ENCODE peak calls at places on chromosome 11, in seven cellular contexts. One of them, this sample, is unnamed.

GRCh38 chr11:22432331-22433065 is 94.3 kb downstream of the SLC17A6 start:
- DNase-seq in neural crest cell: peak; percentile 35
- DNase-seq in MM.1S: no peak
- DNase-seq in heart left ventricle: peak; percentile 62
- DNase-seq in lower leg skin: no peak
- DNase-seq in A549: no peak
- DNase-seq in CD8-positive, alpha-beta T cell: no peak
- DNase-seq in this sample: peak; percentile 15

GRCh38 chr11:100151944-100152343 is 535.1 kb upstream of the ARHGAP42 start:
- DNase-seq in heart left ventricle: no peak
- DNase-seq in neural crest cell: no peak
- DNase-seq in A549: no peak
- DNase-seq in lower leg skin: peak; percentile 23
- DNase-seq in MM.1S: no peak
- DNase-seq in CD8-positive, alpha-beta T cell: no peak
- DNase-seq in this sample: no peak

GRCh38 chr11:104713366-104713765 is 184.9 kb downstream of the CASP12 start:
- DNase-seq in CD8-positive, alpha-beta T cell: no peak
- DNase-seq in lower leg skin: no peak
- DNase-seq in neural crest cell: no peak
- DNase-seq in MM.1S: no peak
- DNase-seq in heart left ventricle: no peak
- DNase-seq in A549: no peak
- DNase-seq in this sample: no peak

GRCh38 chr11:75667268-75667830 is 1.5 kb downstream of the MAP6 start:
- DNase-seq in MM.1S: no peak
- DNase-seq in neural crest cell: peak; percentile 30
- DNase-seq in CD8-positive, alpha-beta T cell: no peak
- DNase-seq in heart left ventricle: peak; percentile 34
- DNase-seq in A549: peak; percentile 38
- DNase-seq in lower leg skin: no peak
- DNase-seq in this sample: peak; percentile 43

GRCh38 chr11:88979641-88980040 is 86.1 kb downstream of the GRM5 start:
- DNase-seq in heart left ventricle: no peak
- DNase-seq in CD8-positive, alpha-beta T cell: no peak
- DNase-seq in lower leg skin: no peak
- DNase-seq in MM.1S: no peak
- DNase-seq in neural crest cell: no peak
- DNase-seq in A549: no peak
- DNase-seq in this sample: no peak

GRCh38 chr11:68495872-68496271 is 35.3 kb downstream of the PPP6R3 start:
- DNase-seq in MM.1S: no peak
- DNase-seq in neural crest cell: no peak
- DNase-seq in A549: no peak
- DNase-seq in CD8-positive, alpha-beta T cell: no peak
- DNase-seq in lower leg skin: no peak
- DNase-seq in heart left ventricle: no peak
- DNase-seq in this sample: no peak

GRCh38 chr11:111465400-111465799 is 46.8 kb downstream of the BTG4 start:
- DNase-seq in lower leg skin: no peak
- DNase-seq in A549: no peak
- DNase-seq in heart left ventricle: no peak
- DNase-seq in neural crest cell: no peak
- DNase-seq in CD8-positive, alpha-beta T cell: no peak
- DNase-seq in MM.1S: no peak
- DNase-seq in this sample: no peak

GRCh38 chr11:69823641-69824285 is 4.5 kb upstream of the FGF3 start:
- DNase-seq in neural crest cell: no peak
- DNase-seq in heart left ventricle: no peak
- DNase-seq in A549: no peak
- DNase-seq in lower leg skin: no peak
- DNase-seq in MM.1S: no peak
- DNase-seq in CD8-positive, alpha-beta T cell: no peak
- DNase-seq in this sample: no peak

DNA sequence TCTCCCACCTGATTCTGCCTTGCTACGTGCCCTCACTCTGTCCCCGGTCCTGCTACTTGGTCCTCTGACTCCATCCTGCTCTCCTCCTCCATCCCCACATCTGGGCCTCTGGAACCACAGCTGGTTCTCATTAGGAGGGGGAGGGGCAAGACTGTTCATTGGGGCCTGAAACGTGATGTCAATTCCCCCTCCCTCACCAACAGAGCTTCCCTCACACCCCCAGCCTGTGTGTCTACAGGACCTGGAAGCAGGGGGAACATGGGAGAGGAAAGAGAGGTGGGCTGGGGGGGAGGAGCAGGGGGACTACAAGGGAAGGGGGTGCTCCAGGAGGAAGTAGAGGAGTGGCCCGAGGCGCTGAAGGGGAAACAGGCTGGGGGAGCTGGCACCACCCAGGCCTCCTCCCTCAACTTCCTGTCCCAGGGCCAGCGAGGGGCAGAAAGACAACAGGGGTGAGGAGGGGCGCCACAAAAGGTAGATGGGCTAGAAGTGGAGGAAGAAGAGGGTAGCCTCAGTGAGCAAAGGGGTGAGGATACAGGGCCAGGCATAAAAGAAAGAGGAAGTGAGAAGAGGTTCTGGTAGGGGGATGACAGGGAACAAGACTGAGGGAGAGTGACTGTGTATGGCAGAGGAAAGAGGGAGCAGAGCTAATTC is 8.9 kb downstream of the DCHS1 start:
- DNase-seq in neural crest cell: no peak
- DNase-seq in heart left ventricle: peak; percentile 71
- DNase-seq in A549: no peak
- DNase-seq in CD8-positive, alpha-beta T cell: no peak
- DNase-seq in MM.1S: no peak
- DNase-seq in lower leg skin: no peak
- DNase-seq in this sample: peak; percentile 81
- TF ChIP-seq CTCF in neural crest cell: no peak
- TF ChIP-seq CTCF in heart left ventricle: no peak
- TF ChIP-seq CTCF in A549: no peak
- TF ChIP-seq CTCF in CD8-positive, alpha-beta T cell: no peak
- TF ChIP-seq CTCF in MM.1S: no peak
- TF ChIP-seq CTCF in lower leg skin: no peak
- TF ChIP-seq CTCF in this sample: no peak

GRCh38 chr11:117468888-117469287 is 141.2 kb downstream of the CEP164 start:
- DNase-seq in A549: no peak
- DNase-seq in lower leg skin: no peak
- DNase-seq in MM.1S: no peak
- DNase-seq in neural crest cell: no peak
- DNase-seq in heart left ventricle: no peak
- DNase-seq in CD8-positive, alpha-beta T cell: no peak
- DNase-seq in this sample: no peak
- TF ChIP-seq CTCF in A549: no peak
- TF ChIP-seq CTCF in lower leg skin: no peak
- TF ChIP-seq CTCF in MM.1S: no peak
- TF ChIP-seq CTCF in neural crest cell: no peak
- TF ChIP-seq CTCF in heart left ventricle: no peak
- TF ChIP-seq CTCF in CD8-positive, alpha-beta T cell: no peak
- TF ChIP-seq CTCF in this sample: no peak

GRCh38 chr11:128550261-128550821 is 37.0 kb downstream of the ETS1 start:
- DNase-seq in heart left ventricle: no peak
- DNase-seq in CD8-positive, alpha-beta T cell: no peak
- DNase-seq in neural crest cell: no peak
- DNase-seq in A549: no peak
- DNase-seq in MM.1S: no peak
- DNase-seq in lower leg skin: no peak
- DNase-seq in this sample: no peak

GRCh38 chr11:128547946-128548654 is 39.3 kb downstream of the ETS1 start:
- DNase-seq in heart left ventricle: no peak
- DNase-seq in A549: no peak
- DNase-seq in CD8-positive, alpha-beta T cell: no peak
- DNase-seq in lower leg skin: no peak
- DNase-seq in MM.1S: no peak
- DNase-seq in neural crest cell: no peak
- DNase-seq in this sample: no peak

GRCh38 chr11:128549256-128549944 is 38.0 kb downstream of the ETS1 start:
- DNase-seq in lower leg skin: no peak
- DNase-seq in MM.1S: no peak
- DNase-seq in A549: no peak
- DNase-seq in heart left ventricle: peak; percentile 88
- DNase-seq in neural crest cell: no peak
- DNase-seq in CD8-positive, alpha-beta T cell: no peak
- DNase-seq in this sample: no peak

GRCh38 chr11:128550967-128551522 is 36.3 kb downstream of the ETS1 start:
- DNase-seq in neural crest cell: no peak
- DNase-seq in MM.1S: no peak
- DNase-seq in CD8-positive, alpha-beta T cell: no peak
- DNase-seq in lower leg skin: no peak
- DNase-seq in A549: no peak
- DNase-seq in heart left ventricle: no peak
- DNase-seq in this sample: no peak

DNA sequence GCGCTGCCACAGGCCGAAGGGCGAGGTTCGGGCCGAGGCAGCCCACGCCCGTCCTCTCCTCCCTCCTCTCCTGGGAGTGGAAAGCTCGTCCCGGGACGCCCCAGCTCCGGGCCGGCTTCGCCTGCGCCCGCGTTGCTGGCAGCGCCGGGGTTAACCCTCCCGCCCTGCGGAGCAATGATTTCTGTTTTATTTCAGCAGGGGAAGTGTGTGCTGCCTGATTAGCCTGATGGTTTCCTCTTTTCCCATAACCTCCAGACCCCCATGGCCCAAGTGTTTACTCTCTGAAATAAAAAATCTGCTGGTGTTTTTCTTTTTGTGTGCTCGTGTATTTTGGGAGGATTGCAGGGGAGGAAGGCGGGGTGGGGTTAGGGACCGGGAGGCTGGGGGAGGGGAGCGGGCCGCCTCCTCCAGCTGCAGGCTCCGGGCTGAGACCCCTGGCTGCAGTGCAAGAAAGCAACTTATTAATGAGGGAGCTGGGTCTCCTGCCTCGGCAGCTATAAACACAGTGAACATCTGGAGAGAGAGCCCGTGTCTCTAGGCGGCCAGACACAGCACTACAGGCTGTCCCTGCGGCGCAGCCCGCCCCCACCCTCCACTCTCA is 38.6 kb downstream of the ETS1 start:
- DNase-seq in A549: no peak
- DNase-seq in heart left ventricle: peak; percentile 85
- DNase-seq in CD8-positive, alpha-beta T cell: no peak
- DNase-seq in MM.1S: no peak
- DNase-seq in lower leg skin: no peak
- DNase-seq in neural crest cell: peak; percentile 33
- DNase-seq in this sample: peak; percentile 52
- TF ChIP-seq CTCF in A549: no peak
- TF ChIP-seq CTCF in heart left ventricle: peak; percentile 21
- TF ChIP-seq CTCF in CD8-positive, alpha-beta T cell: no peak
- TF ChIP-seq CTCF in MM.1S: no peak
- TF ChIP-seq CTCF in lower leg skin: no peak
- TF ChIP-seq CTCF in neural crest cell: no peak
- TF ChIP-seq CTCF in this sample: no peak

DNA sequence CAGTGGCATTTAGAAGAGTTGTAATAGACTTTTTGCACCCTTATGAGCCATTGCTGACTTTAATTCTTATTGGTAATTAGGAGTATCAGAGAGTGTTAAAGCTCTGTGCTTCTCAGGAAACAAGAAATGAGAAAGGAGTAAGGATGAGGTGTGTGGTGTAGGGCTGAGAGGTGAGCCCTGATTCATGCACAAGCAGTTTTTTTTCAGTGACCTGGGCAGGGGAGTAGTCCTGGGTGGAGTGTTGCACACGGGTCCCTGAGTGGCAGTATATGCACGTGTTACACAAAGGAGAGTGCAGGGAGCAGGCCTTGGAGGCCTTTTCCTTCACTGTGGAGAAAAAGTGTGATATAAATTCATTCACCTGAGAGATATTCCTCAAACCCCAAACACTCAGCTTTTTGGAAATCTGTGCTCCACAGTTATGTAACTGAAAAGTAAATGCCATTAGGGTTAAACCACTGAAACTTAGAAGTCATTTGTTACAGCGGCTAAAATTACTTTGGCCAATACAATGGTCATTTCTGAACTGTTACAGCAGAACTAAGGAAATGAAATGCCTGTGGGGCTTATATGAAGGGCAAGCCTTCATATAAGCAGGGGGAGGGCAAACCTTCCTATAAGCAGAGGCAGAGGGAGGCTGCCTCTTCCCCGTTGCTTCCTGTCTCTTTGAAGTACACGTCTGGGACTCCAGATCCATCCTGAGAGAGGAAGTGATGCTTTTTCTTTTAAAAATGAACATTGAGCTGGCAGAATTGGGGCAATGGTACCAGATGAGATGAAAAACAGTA is 62.6 kb upstream of the OLFML1 start:
- DNase-seq in heart left ventricle: no peak
- DNase-seq in lower leg skin: no peak
- DNase-seq in neural crest cell: no peak
- DNase-seq in CD8-positive, alpha-beta T cell: no peak
- DNase-seq in A549: no peak
- DNase-seq in MM.1S: no peak
- DNase-seq in this sample: no peak
- TF ChIP-seq CTCF in heart left ventricle: no peak
- TF ChIP-seq CTCF in lower leg skin: no peak
- TF ChIP-seq CTCF in neural crest cell: no peak
- TF ChIP-seq CTCF in CD8-positive, alpha-beta T cell: no peak
- TF ChIP-seq CTCF in A549: no peak
- TF ChIP-seq CTCF in MM.1S: no peak
- TF ChIP-seq CTCF in this sample: no peak

GRCh38 chr11:27204527-27204926 is 158.5 kb downstream of the CCDC34 start:
- DNase-seq in CD8-positive, alpha-beta T cell: no peak
- DNase-seq in heart left ventricle: no peak
- DNase-seq in lower leg skin: no peak
- DNase-seq in MM.1S: peak; percentile 18
- DNase-seq in neural crest cell: no peak
- DNase-seq in A549: no peak
- DNase-seq in this sample: no peak
- TF ChIP-seq CTCF in CD8-positive, alpha-beta T cell: no peak
- TF ChIP-seq CTCF in heart left ventricle: peak; percentile 19
- TF ChIP-seq CTCF in lower leg skin: no peak
- TF ChIP-seq CTCF in MM.1S: peak; percentile 56
- TF ChIP-seq CTCF in neural crest cell: peak; percentile 45
- TF ChIP-seq CTCF in A549: peak; percentile 65
- TF ChIP-seq CTCF in this sample: peak; percentile 27

GRCh38 chr11:62922653-62923371 is 1.6 kb upstream of the CHRM1 start:
- DNase-seq in neural crest cell: peak; percentile 52
- DNase-seq in MM.1S: no peak
- DNase-seq in lower leg skin: no peak
- DNase-seq in heart left ventricle: no peak
- DNase-seq in CD8-positive, alpha-beta T cell: no peak
- DNase-seq in A549: peak; percentile 50
- DNase-seq in this sample: peak; percentile 76
- TF ChIP-seq CTCF in neural crest cell: peak; percentile 59
- TF ChIP-seq CTCF in MM.1S: peak; percentile 48
- TF ChIP-seq CTCF in lower leg skin: no peak
- TF ChIP-seq CTCF in heart left ventricle: no peak
- TF ChIP-seq CTCF in CD8-positive, alpha-beta T cell: no peak
- TF ChIP-seq CTCF in A549: peak; percentile 21
- TF ChIP-seq CTCF in this sample: peak; percentile 23